ENCODE peak calls at places on chromosomes 4 and X, in ten cellular contexts. F is AG10803, A is stomach, P is choroid plexus epithelial cell, M is testis, I is breast epithelium, V is mammary epithelial cell, C is endothelial cell of umbilical vein, Q is A549, T is neural crest cell. Y is an unnamed sample.

GRCh38 chr4:41678086-41678485 is 70.4 kb downstream of the PHOX2B start:
- DNase-seq in F (peak; percentile 6), A (no peak), P (peak; percentile 43), M (no peak), I (no peak), V (no peak), C (no peak), Q (no peak), T (no peak), Y (no peak)

GRCh38 chr4:143186202-143186601 is 1.5 kb downstream of the USP38 start:
- DNase-seq in F (peak; percentile 25), A (no peak), P (peak; percentile 17), M (no peak), I (no peak), V (peak; percentile 19), C (peak; percentile 21), Q (no peak), T (no peak), Y (peak; percentile 52)

GRCh38 chrX:21800344-21800770 is 39.1 kb upstream of the MBTPS2 start:
- DNase-seq in F (peak; percentile 7), A (no peak), P (peak; percentile 22), M (no peak), I (no peak), V (peak; percentile 52), C (no peak), Q (peak; percentile 4), T (no peak), Y (peak; percentile 10)

GRCh38 chrX:645024-645376 is 14.4 kb downstream of the SHOX start:
- DNase-seq in F (no peak), A (no peak), P (no peak), M (no peak), I (no peak), V (no peak), C (no peak), Q (no peak), T (no peak), Y (no peak)

GRCh38 chr4:86939737-86940141 is 4.9 kb downstream of the AFF1 start:
- DNase-seq in F (no peak), A (no peak), P (no peak), M (no peak), I (no peak), V (no peak), C (peak; percentile 45), Q (no peak), T (no peak), Y (no peak)

GRCh38 chr4:2354760-2355159 is 63.7 kb downstream of the ZFYVE28 start:
- DNase-seq in F (no peak), A (no peak), P (no peak), M (no peak), I (no peak), V (no peak), C (peak; percentile 34), Q (no peak), T (no peak), Y (no peak)

GRCh38 chr4:186623546-186623945 is 68.2 kb upstream of the MTNR1A start:
- DNase-seq in F (no peak), A (no peak), P (no peak), M (peak; percentile 48), I (no peak), V (no peak), C (no peak), Q (no peak), T (no peak), Y (no peak)

GRCh38 chr4:158682071-158682470 is 10.0 kb downstream of the ETFDH start:
- DNase-seq in F (no peak), A (no peak), P (no peak), M (no peak), I (no peak), V (no peak), C (no peak), Q (no peak), T (no peak), Y (no peak)

GRCh38 chrX:53685711-53686110 is 808 bp downstream of the HUWE1 start:
- DNase-seq in F (no peak), A (no peak), P (no peak), M (no peak), I (no peak), V (no peak), C (no peak), Q (no peak), T (no peak), Y (no peak)

GRCh38 chrX:44474410-44474809 is 68.2 kb downstream of the FUNDC1 start:
- DNase-seq in F (peak; percentile 85), A (no peak), P (no peak), M (no peak), I (peak; percentile 28), V (peak; percentile 49), C (no peak), Q (no peak), T (no peak), Y (no peak)

GRCh38 chrX:39451061-39451460 is 646.7 kb downstream of the BCOR start:
- DNase-seq in F (no peak), A (no peak), P (no peak), M (no peak), I (no peak), V (no peak), C (no peak), Q (no peak), T (no peak), Y (no peak)

GRCh38 chr4:47451657-47452056 is 11.8 kb downstream of the COMMD8 start:
- DNase-seq in F (peak; percentile 63), A (no peak), P (peak; percentile 30), M (no peak), I (no peak), V (no peak), C (no peak), Q (no peak), T (no peak), Y (no peak)

GRCh38 chr4:175246941-175247340 is 328.8 kb downstream of the ADAM29 start:
- DNase-seq in F (no peak), A (no peak), P (peak; percentile 58), M (no peak), I (no peak), V (no peak), C (no peak), Q (no peak), T (no peak), Y (no peak)

GRCh38 chr4:40848251-40848650 is 98.5 kb downstream of the NSUN7 start:
- DNase-seq in F (no peak), A (no peak), P (no peak), M (no peak), I (no peak), V (no peak), C (no peak), Q (no peak), T (no peak), Y (no peak)

GRCh38 chr4:126762651-126763247 is 870.0 kb upstream of the INTU start:
- DNase-seq in F (no peak), A (no peak), P (no peak), M (no peak), I (no peak), V (peak; percentile 48), C (no peak), Q (no peak), T (no peak), Y (no peak)

DNA sequence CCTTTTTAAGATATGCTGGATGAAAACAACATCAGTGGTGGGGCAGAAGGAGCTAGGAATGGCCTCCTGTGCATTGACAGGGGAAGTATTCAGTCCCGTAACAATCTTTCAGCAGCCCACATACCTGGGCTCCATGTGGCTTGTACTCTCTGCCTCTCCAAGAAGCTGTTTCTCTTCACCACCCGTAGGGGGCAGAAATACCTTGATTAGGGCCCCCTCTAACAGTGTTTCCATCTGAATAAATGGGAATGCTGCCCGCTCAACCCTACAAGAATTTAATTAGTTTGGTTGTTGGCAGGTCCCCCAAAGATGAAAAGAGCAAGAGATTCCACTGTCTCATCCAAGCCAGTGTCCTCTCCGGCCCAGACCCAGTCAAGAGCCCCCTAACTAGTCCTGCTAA is 155.2 kb downstream of the SMIM20 start:
- DNase-seq in F (no peak), A (no peak), P (peak; percentile 70), M (no peak), I (no peak), V (no peak), C (no peak), Q (peak; percentile 9), T (no peak), Y (no peak)
- TF ChIP-seq CTCF in F (peak; percentile 41), A (no peak), P (peak; percentile 71), M (no peak), I (no peak), V (peak; percentile 48), C (peak; percentile 9), Q (peak; percentile 15), T (peak; percentile 45), Y (peak; percentile 62)

DNA sequence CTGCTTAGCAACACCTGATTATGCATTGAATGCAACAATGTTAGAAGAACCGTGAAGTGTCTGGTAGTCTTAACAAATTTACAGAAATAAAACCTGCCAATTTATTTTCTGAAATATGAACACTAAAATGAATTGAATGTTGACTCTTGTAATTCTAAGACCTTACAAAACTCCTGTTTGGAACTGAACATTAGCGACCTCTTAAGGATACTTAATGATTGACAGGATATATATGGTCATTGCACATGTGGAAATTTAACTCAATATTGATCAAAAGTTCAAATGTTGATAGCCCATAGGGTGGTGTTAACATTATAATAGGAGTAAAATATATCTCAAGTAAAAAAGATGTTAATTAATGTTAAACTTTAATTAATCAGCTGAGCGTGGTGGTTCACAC is 79.1 kb downstream of the TECRL start:
- DNase-seq in F (no peak), A (no peak), P (no peak), M (no peak), I (no peak), V (no peak), C (no peak), Q (no peak), T (no peak), Y (no peak)
- TF ChIP-seq CTCF in F (no peak), A (no peak), P (no peak), M (no peak), I (no peak), V (no peak), C (no peak), Q (no peak), T (no peak), Y (no peak)

DNA sequence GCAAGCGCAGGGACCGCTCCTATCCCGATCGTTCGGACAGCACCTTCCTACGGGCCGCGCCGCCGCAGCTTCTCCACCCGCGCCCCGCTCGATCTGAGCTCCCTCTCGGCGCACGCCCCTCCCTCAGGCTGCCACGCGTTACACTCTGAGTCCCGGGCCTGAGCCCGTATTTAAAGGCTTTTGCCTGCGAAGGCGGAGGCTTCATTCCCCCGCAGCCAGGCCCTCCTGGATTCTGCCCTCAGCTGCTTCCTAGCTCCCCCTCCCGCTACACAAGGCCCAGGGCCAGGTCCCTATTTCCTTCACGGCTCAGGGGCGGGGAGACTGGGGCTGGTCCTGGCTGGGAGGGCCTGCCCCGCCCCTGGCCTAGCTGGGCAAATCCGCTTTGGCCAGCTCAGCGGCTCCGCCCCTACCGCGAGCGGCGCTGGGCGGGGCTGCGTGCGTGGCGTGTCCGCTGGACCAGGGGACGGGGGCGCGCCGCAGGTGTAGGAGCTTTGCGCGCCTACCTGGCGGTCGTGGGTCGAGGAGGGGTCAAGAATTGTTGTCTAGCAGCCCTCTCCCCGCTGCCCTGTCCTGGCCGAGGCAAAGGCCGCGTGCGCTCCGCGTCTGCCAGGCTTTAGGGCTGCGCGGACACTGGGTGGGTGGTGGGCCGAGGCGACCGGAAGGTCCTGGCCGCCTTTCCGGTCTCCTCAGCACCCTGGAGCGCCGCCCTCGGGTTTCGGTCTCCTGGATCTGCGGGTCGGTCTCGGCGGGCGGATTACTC is at the start of gene UGDH:
- DNase-seq in F (peak; percentile 98), A (peak; percentile 97), P (peak; percentile 99), M (peak; percentile 97), I (peak; percentile 94), V (peak; percentile 98), C (peak; percentile 98), Q (peak; percentile 98), T (peak; percentile 90), Y (peak; percentile 76)
- TF ChIP-seq CTCF in F (no peak), A (no peak), P (no peak), M (no peak), I (no peak), V (no peak), C (no peak), Q (peak; percentile 6), T (no peak), Y (no peak)

GRCh38 chr4:98027827-98028226 is 115.4 kb downstream of the STPG2 start:
- DNase-seq in F (no peak), A (no peak), P (peak; percentile 17), M (no peak), I (no peak), V (peak; percentile 72), C (no peak), Q (peak; percentile 36), T (no peak), Y (peak; percentile 25)
- TF ChIP-seq CTCF in F (no peak), A (no peak), P (no peak), M (no peak), I (no peak), V (peak; percentile 65), C (no peak), Q (no peak), T (peak; percentile 41), Y (peak; percentile 59)

Y was measured in epithelial cell of proximal tubule.